ENCODE peak calls at places on chromosomes 11 and 22, in four cellular contexts. L, R, A and H are unnamed samples. For H3K4me1, the result is how much of the 10 kb centered on the place peaks cover.

GRCh38 chr11:126646701-126647209 is 291.3 kb downstream of the ST3GAL4 start:
- DNase-seq in L (peak), R (peak), A (no peak), H (no peak)

GRCh38 chr11:58994171-58994570 is 54.9 kb downstream of the GLYATL1 start:
- DNase-seq in L (no peak), R (no peak), A (no peak), H (no peak)

GRCh38 chr11:130400793-130401483 is 27.5 kb downstream of the ADAMTS8 start:
- DNase-seq in L (peak), R (peak), A (peak), H (no peak)

GRCh38 chr11:134654161-134654915 is 242.3 kb upstream of the B3GAT1 start:
- DNase-seq in L (no peak), R (no peak), A (no peak), H (peak)

GRCh38 chr11:73950869-73951710 is at the start of gene DNAJB13:
- DNase-seq in L (peak), R (peak), A (peak), H (peak)

GRCh38 chr11:75197512-75198277 is 42.9 kb upstream of the TPBGL start:
- DNase-seq in L (no peak), R (no peak), A (no peak), H (no peak)

GRCh38 chr22:43811777-43812148 is 342 bp downstream of the EFCAB6 start:
- DNase-seq in L (peak), R (peak), A (peak), H (peak)

GRCh38 chr11:125992893-125993292 is 47.0 kb downstream of the VSIG10L2 start:
- DNase-seq in L (no peak), R (no peak), A (no peak), H (no peak)

GRCh38 chr11:2750601-2751522 is 51.1 kb upstream of the KCNQ1OT1 start:
- DNase-seq in L (no peak), R (no peak), A (no peak), H (peak)

GRCh38 chr11:1262172-1263006 is 39.5 kb downstream of the MUC5B start:
- DNase-seq in L (peak), R (peak), A (peak), H (peak)

GRCh38 chr11:114128399-114128798 is 68.9 kb downstream of the ZBTB16 start:
- DNase-seq in L (no peak), R (no peak), A (no peak), H (no peak)

GRCh38 chr11:57643802-57644201 is 5.9 kb downstream of the YPEL4 start:
- DNase-seq in L (no peak), R (no peak), A (no peak), H (no peak)

GRCh38 chr11:67284811-67285540 is 4.1 kb upstream of the ANKRD13D start:
- DNase-seq in L (no peak), R (no peak), A (no peak), H (no peak)

GRCh38 chr11:61855939-61856730 is 28.0 kb downstream of the FADS2 start:
- DNase-seq in L (no peak), R (no peak), A (no peak), H (peak)

GRCh38 chr22:46508391-46508999 is 28.9 kb downstream of the CELSR1 start:
- DNase-seq in L (no peak), R (peak), A (peak), H (peak)

GRCh38 chr11:111414267-111414931 is 35.3 kb upstream of the POU2AF1 start:
- DNase-seq in L (no peak), R (no peak), A (no peak), H (no peak)

GRCh38 chr11:7572001-7572712 is 58.4 kb downstream of the PPFIBP2 start:
- DNase-seq in L (no peak), R (peak), A (peak), H (peak)

GRCh38 chr11:102914238-102915043 is 39.7 kb upstream of the MMP12 start:
- DNase-seq in L (peak), R (peak), A (peak), H (peak)

GRCh38 chr22:22022977-22023534 is 40.5 kb upstream of the TOP3B start:
- DNase-seq in L (no peak), R (no peak), A (no peak), H (no peak)

GRCh38 chr22:41367680-41368542 is 13.8 kb upstream of the TEF start:
- DNase-seq in L (peak), R (peak), A (peak), H (no peak)

GRCh38 chr22:48607901-48608650 is 1219.6 kb downstream of the BRD1 start:
- DNase-seq in L (peak), R (peak), A (no peak), H (no peak)

GRCh38 chr11:8732276-8732675 is 49.7 kb downstream of the RPL27A start:
- DNase-seq in L (no peak), R (peak), A (no peak), H (no peak)

GRCh38 chr11:6438979-6439571 is 1.7 kb downstream of the HPX start:
- DNase-seq in L (peak), R (peak), A (peak), H (peak)

GRCh38 chr11:19093976-19094375 is 23.0 kb upstream of the ZDHHC13 start:
- DNase-seq in L (peak), R (peak), A (no peak), H (no peak)

GRCh38 chr11:80028998-80029397 is 588.2 kb upstream of the TENM4 start:
- DNase-seq in L (no peak), R (no peak), A (no peak), H (no peak)

GRCh38 chr11:14578551-14578956 is 58.4 kb upstream of the PSMA1 start:
- DNase-seq in L (peak), R (no peak), A (peak), H (peak)
- H3K4me3 ChIP-seq in L (no peak), R (no peak), A (no peak), H (no peak)

GRCh38 chr11:123360267-123360936 is 69.7 kb upstream of the GRAMD1B start:
- DNase-seq in L (no peak), R (no peak), A (no peak), H (no peak)

GRCh38 chr11:123362941-123363340 is 67.1 kb upstream of the GRAMD1B start:
- DNase-seq in L (no peak), R (peak), A (no peak), H (no peak)

GRCh38 chr11:123365955-123366354 is 64.1 kb upstream of the GRAMD1B start:
- DNase-seq in L (no peak), R (no peak), A (no peak), H (no peak)

GRCh38 chr11:123364145-123364544 is 65.9 kb upstream of the GRAMD1B start:
- DNase-seq in L (no peak), R (no peak), A (no peak), H (no peak)

DNA sequence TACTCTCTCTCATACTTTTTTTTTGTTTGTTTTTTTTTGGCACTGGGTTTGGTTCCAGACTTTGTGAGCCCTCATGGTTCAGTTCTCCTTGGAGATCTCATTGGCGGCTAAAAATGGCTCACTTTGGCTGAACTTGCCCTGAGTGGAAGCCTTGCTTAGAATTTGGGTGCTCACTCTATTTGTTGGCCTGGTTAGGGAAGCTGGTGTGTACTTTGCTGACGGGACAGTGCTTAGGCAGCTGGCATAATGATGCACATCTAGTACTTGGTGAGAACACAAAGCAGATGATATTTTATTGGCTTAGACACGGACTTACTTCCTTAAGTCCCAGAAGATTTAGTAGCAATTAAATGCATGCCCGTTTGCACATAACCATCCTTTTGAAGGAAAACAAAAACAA is 66.5 kb upstream of the GRAMD1B start:
- DNase-seq in L (no peak), R (no peak), A (no peak), H (peak)
- TF ChIP-seq EZH2 in L (no peak), R (no peak), A (no peak), H (no peak)

GRCh38 chr11:12122083-12122482 is 11.7 kb downstream of the MICAL2 start:
- DNase-seq in L (no peak), R (peak), A (no peak), H (peak)
- H3K4me1 ChIP-seq in L (half or more), R (half or more), A (under half), H (under half)

GRCh38 chr22:37803636-37804371 is 3.9 kb upstream of the GCAT start:
- DNase-seq in L (no peak), R (no peak), A (no peak), H (no peak)
- H3K4me3 ChIP-seq in L (peak), R (no peak), A (no peak), H (peak)